ENCODE peak calls at places on chromosomes 3 and 15, in four cellular contexts. H, X, Y and W are unnamed samples. For H3K36me3, the result is how much of the 10 kb centered on the place peaks cover.

GRCh38 chr3:179179979-179180758 is 32.0 kb downstream of the PIK3CA start:
- DNase-seq in H (no peak), X (no peak), Y (peak), W (no peak)

GRCh38 chr15:90883971-90884718 is at the start of gene FES:
- DNase-seq in H (peak), X (no peak), Y (peak), W (peak)

GRCh38 chr3:73381551-73381950 is 243.2 kb downstream of the PDZRN3 start:
- DNase-seq in H (no peak), X (no peak), Y (no peak), W (no peak)

GRCh38 chr3:184679056-184679502 is 32.8 kb downstream of the MAGEF1 start:
- DNase-seq in H (no peak), X (no peak), Y (no peak), W (peak)

GRCh38 chr3:62911531-62911930 is 36.3 kb upstream of the CADPS start:
- DNase-seq in H (no peak), X (no peak), Y (peak), W (no peak)

GRCh38 chr3:184227481-184227935 is 1.9 kb upstream of the VWA5B2 start:
- DNase-seq in H (no peak), X (peak), Y (no peak), W (peak)

GRCh38 chr3:9947025-9947995 is 4.9 kb downstream of the PRRT3 start:
- DNase-seq in H (peak), X (no peak), Y (peak), W (peak)

GRCh38 chr3:46422617-46423016 is 15.6 kb downstream of the CCRL2 start:
- DNase-seq in H (no peak), X (no peak), Y (peak), W (no peak)

GRCh38 chr3:12423918-12424634 is 60.2 kb upstream of the TSEN2 start:
- DNase-seq in H (no peak), X (no peak), Y (peak), W (no peak)

GRCh38 chr3:71652786-71653419 is 69.4 kb upstream of the FOXP1 start:
- DNase-seq in H (peak), X (no peak), Y (peak), W (no peak)

GRCh38 chr3:52121813-52122212 is 32.4 kb downstream of the POC1A start:
- DNase-seq in H (no peak), X (no peak), Y (no peak), W (peak)

GRCh38 chr15:78492841-78493240 is 14.5 kb upstream of the HYKK start:
- DNase-seq in H (no peak), X (no peak), Y (peak), W (no peak)

GRCh38 chr15:71448688-71449114 is 333.4 kb downstream of the THSD4 start:
- DNase-seq in H (peak), X (no peak), Y (peak), W (no peak)

GRCh38 chr3:48219543-48219942 is 3.8 kb upstream of the CAMP start:
- DNase-seq in H (no peak), X (no peak), Y (no peak), W (peak)

GRCh38 chr3:54376941-54377578 is 254.7 kb downstream of the CACNA2D3 start:
- DNase-seq in H (no peak), X (no peak), Y (no peak), W (no peak)

GRCh38 chr3:138188013-138188352 is 882 bp downstream of the ARMC8 start:
- DNase-seq in H (no peak), X (no peak), Y (peak), W (no peak)

GRCh38 chr3:192827208-192827607 is 90.4 kb downstream of the MB21D2 start:
- DNase-seq in H (no peak), X (no peak), Y (peak), W (peak)

GRCh38 chr3:64653101-64653500 is 34.7 kb downstream of the ADAMTS9 start:
- DNase-seq in H (no peak), X (no peak), Y (peak), W (no peak)

GRCh38 chr15:36026627-36027026 is 480.7 kb upstream of the DPH6 start:
- DNase-seq in H (no peak), X (no peak), Y (no peak), W (no peak)

GRCh38 chr15:50116477-50116876 is 2.6 kb downstream of the ATP8B4 start:
- DNase-seq in H (peak), X (no peak), Y (no peak), W (no peak)

GRCh38 chr3:54836876-54837275 is 91.0 kb downstream of the LRTM1 start:
- DNase-seq in H (no peak), X (no peak), Y (peak), W (no peak)

GRCh38 chr3:147298511-147298982 is 107.8 kb downstream of the ZIC4 start:
- DNase-seq in H (no peak), X (no peak), Y (peak), W (no peak)

GRCh38 chr15:25891108-25891507 is 28.0 kb upstream of the ATP10A start:
- DNase-seq in H (no peak), X (no peak), Y (no peak), W (no peak)

GRCh38 chr3:72964633-72965032 is 32.0 kb upstream of the PPP4R2 start:
- DNase-seq in H (no peak), X (no peak), Y (no peak), W (no peak)

GRCh38 chr15:79192462-79193036 is 90.0 kb upstream of the ANKRD34C start:
- DNase-seq in H (no peak), X (no peak), Y (peak), W (no peak)

GRCh38 chr3:113285741-113286140 is 74.4 kb downstream of the BOC start:
- DNase-seq in H (no peak), X (no peak), Y (peak), W (no peak)

GRCh38 chr3:184506579-184506978 is 55.0 kb upstream of the EPHB3 start:
- DNase-seq in H (no peak), X (no peak), Y (peak), W (no peak)

GRCh38 chr15:61047783-61048182 is 181.3 kb downstream of the RORA start:
- DNase-seq in H (no peak), X (no peak), Y (peak), W (no peak)

GRCh38 chr15:57283774-57284508 is 92.4 kb upstream of the CGNL1 start:
- DNase-seq in H (no peak), X (no peak), Y (no peak), W (no peak)

GRCh38 chr3:195537995-195538394 is 5.1 kb downstream of the PPP1R2 start:
- DNase-seq in H (no peak), X (peak), Y (no peak), W (no peak)

GRCh38 chr15:58296276-58296675 is 135.5 kb upstream of the LIPC start:
- DNase-seq in H (no peak), X (no peak), Y (no peak), W (no peak)

GRCh38 chr3:75192065-75192658 is 472.0 kb upstream of the FRG2C start:
- DNase-seq in H (peak), X (no peak), Y (peak), W (no peak)

GRCh38 chr15:63339006-63339766 is 42.5 kb downstream of the CA12 start:
- DNase-seq in H (no peak), X (no peak), Y (peak), W (no peak)

GRCh38 chr3:58055309-58055708 is 47.1 kb downstream of the FLNB start:
- DNase-seq in H (no peak), X (no peak), Y (peak), W (no peak)

GRCh38 chr3:105834768-105835167 is 34.0 kb downstream of the CBLB start:
- DNase-seq in H (no peak), X (no peak), Y (no peak), W (no peak)

GRCh38 chr3:105835606-105836005 is 33.2 kb downstream of the CBLB start:
- DNase-seq in H (no peak), X (no peak), Y (no peak), W (no peak)

GRCh38 chr3:105837947-105838346 is 30.9 kb downstream of the CBLB start:
- DNase-seq in H (no peak), X (no peak), Y (no peak), W (no peak)

GRCh38 chr3:105837143-105837740 is 31.6 kb downstream of the CBLB start:
- DNase-seq in H (no peak), X (no peak), Y (no peak), W (no peak)

DNA sequence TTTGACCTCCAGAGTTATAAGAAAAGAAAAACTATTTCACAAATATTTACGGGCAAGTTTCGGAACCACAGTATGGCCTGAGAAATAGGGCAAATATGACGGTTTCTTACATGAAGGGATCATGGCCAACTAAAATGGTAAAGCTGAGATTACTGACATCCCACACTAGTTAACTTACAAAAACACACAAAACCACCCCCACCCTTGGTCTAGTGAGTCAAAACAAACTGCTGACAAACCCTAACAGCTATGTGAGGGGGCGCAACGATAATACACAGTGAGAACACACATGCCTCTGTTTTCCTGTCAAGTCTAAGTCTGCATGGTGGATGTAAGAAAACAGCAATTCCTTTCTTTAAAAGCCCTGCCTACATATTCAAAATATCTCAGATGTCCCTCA is 32.3 kb downstream of the CBLB start:
- DNase-seq in H (no peak), X (peak), Y (peak), W (no peak)
- H3K27ac ChIP-seq in H (no peak), X (peak), Y (peak), W (no peak)

DNA sequence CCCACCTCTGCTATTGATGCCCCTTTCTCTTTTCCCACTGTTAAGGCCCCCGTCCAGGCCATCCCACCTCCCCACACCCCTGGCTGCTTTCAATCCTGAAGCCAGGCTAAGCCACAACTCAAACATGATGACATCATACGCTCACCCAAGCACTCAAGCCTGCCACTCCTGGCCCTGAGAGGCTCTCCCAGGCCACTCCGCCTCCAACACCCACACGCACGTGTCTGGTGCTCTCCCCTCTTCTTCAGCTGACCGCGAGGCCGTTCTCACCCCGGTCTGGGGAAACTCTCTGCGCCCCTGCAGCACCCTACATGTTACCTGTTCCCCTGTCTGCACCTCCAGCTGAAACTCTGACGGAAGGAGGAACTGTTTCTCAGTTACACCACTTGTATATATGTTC is 6.2 kb downstream of the ZXDC start:
- DNase-seq in H (no peak), X (no peak), Y (no peak), W (peak)
- H3K36me3 ChIP-seq in H (under half), X (half or more), Y (under half), W (under half)

GRCh38 chr3:187783098-187783497 is 37.8 kb upstream of the BCL6 start:
- DNase-seq in H (no peak), X (no peak), Y (peak), W (no peak)
- H3K27ac ChIP-seq in H (no peak), X (no peak), Y (no peak), W (no peak)

GRCh38 chr15:74630284-74631086 is 14.8 kb downstream of the CLK3 start:
- DNase-seq in H (no peak), X (no peak), Y (no peak), W (no peak)
- H3K36me3 ChIP-seq in H (under half), X (half or more), Y (under half), W (under half)